ENCODE peak calls at places on chromosomes 16 and 17, in nine cellular contexts. M is mesothelial cell of epicardium; K is A549; C is CD8-positive, alpha-beta T cell; H is adrenal gland; A is fibroblast of villous mesenchyme; L is suprapubic skin; N is right atrium auricular region; V is fibroblast of lung. E is an unnamed sample.

GRCh38 chr16:19143241-19143640 is 24.8 kb upstream of the SYT17 start:
- DNase-seq in V (peak; percentile 13), M (no peak), A (no peak), N (no peak), C (no peak), H (no peak), K (no peak), L (no peak), E (no peak)

GRCh38 chr17:71011389-71011788 is 842.1 kb downstream of the KCNJ2 start:
- DNase-seq in L (no peak), H (no peak), M (no peak), V (no peak), C (no peak), N (no peak), K (no peak), A (no peak), E (no peak)

GRCh38 chr17:77287432-77288068 is 146.8 kb downstream of the SEC14L1 start:
- DNase-seq in K (peak; percentile 85), A (peak; percentile 98), N (peak; percentile 72), H (peak; percentile 94), L (no peak), V (peak; percentile 96), M (no peak), C (no peak), E (no peak)

GRCh38 chr17:39699818-39700147 is at the start of gene ERBB2:
- DNase-seq in C (no peak), L (no peak), N (peak; percentile 85), K (peak; percentile 93), M (peak; percentile 75), H (no peak), V (peak; percentile 87), A (peak; percentile 74), E (no peak)

GRCh38 chr17:82114447-82114846 is 16.4 kb upstream of the FASN start:
- DNase-seq in V (no peak), H (no peak), M (no peak), L (no peak), C (no peak), A (no peak), N (no peak), K (no peak), E (no peak)

GRCh38 chr17:72515291-72516065 is 394.7 kb downstream of the SOX9 start:
- DNase-seq in K (no peak), N (no peak), C (no peak), H (no peak), A (peak; percentile 34), M (no peak), V (peak; percentile 87), L (no peak), E (peak; percentile 35)

GRCh38 chr16:57800213-57801097 is 1.8 kb downstream of the KIFC3 start:
- DNase-seq in L (no peak), A (peak; percentile 51), K (no peak), M (no peak), H (no peak), V (no peak), N (no peak), C (no peak), E (no peak)

GRCh38 chr17:4219241-4219640 is 44.5 kb downstream of the ANKFY1 start:
- DNase-seq in L (no peak), K (no peak), V (no peak), A (no peak), H (no peak), N (no peak), M (no peak), C (no peak), E (no peak)

GRCh38 chr16:65312071-65312470 is 190.2 kb upstream of the CDH11 start:
- DNase-seq in N (no peak), K (no peak), M (no peak), A (no peak), H (no peak), C (no peak), V (peak; percentile 75), L (no peak), E (no peak)

GRCh38 chr17:37802712-37803416 is 58.0 kb upstream of the HNF1B start:
- DNase-seq in H (peak; percentile 54), K (no peak), L (no peak), M (no peak), N (no peak), V (peak; percentile 85), C (no peak), A (peak; percentile 54), E (no peak)

GRCh38 chr17:82941021-82942001 is 101.5 kb upstream of the ZNF750 start:
- DNase-seq in A (no peak), V (no peak), H (no peak), K (no peak), L (no peak), C (no peak), N (no peak), M (no peak), E (no peak)

GRCh38 chr17:19022747-19023146 is 18.2 kb upstream of the FAM83G start:
- DNase-seq in A (no peak), M (no peak), N (no peak), C (no peak), H (no peak), V (no peak), K (no peak), L (no peak), E (no peak)
- TF ChIP-seq CTCF in A (no peak), M (no peak), N (no peak), C (no peak), H (no peak), V (no peak), K (no peak), L (no peak), E (no peak)

DNA sequence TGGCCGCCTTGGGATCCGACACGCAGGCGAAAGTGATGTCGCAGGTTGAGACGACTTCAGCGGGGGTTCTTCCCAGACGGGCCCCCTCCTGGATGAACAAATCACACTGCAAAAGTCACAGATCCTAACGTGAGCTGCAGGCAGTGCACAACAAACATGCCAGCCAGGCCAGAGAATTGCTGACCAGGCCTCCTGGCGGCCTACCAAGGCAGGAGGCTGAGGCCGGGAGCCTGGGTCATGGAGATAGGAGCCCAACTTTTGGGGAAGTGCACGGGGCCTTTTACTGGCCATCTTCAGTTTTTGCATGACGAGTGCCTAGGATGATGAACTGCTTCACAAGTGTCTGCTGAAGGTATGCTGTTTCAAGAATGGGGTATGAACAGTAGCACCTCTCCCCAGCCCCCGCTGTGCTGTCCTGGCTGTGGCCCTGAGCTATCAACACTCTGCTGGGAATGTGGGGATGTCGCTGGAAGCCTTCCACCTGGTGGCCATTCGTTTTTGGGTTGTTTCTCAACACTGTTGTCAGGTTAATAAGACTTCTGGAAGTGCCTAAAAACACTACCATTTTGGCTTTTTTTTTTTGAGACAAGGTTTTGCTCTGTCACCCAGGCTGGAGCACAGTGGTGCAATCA is 12.2 kb upstream of the ROGDI start:
- DNase-seq in C (no peak), V (no peak), L (no peak), N (no peak), A (peak; percentile 32), M (no peak), K (no peak), H (no peak), E (no peak)
- TF ChIP-seq CTCF in C (no peak), V (no peak), L (no peak), N (no peak), A (peak; percentile 17), M (no peak), K (no peak), H (peak; percentile 38), E (no peak)

GRCh38 chr17:28712037-28712704 is 483 bp upstream of the PROCA1 start:
- DNase-seq in L (peak; percentile 78), A (no peak), C (peak; percentile 45), V (no peak), M (no peak), N (no peak), K (no peak), H (no peak), E (peak; percentile 85)
- TF ChIP-seq CTCF in L (no peak), A (no peak), C (no peak), V (no peak), M (no peak), N (no peak), K (no peak), H (no peak), E (peak; percentile 12)

GRCh38 chr17:746181-746580 is 5.9 kb downstream of the GEMIN4 start:
- DNase-seq in A (no peak), K (no peak), M (no peak), V (no peak), N (no peak), C (no peak), L (no peak), H (no peak), E (no peak)
- TF ChIP-seq CTCF in A (no peak), K (no peak), M (no peak), V (no peak), N (no peak), C (no peak), L (no peak), H (no peak), E (no peak)

GRCh38 chr16:30637952-30638351 is 12.8 kb upstream of the PRR14 start:
- DNase-seq in L (no peak), V (peak; percentile 32), M (no peak), N (no peak), H (no peak), C (no peak), A (peak; percentile 53), K (peak; percentile 42), E (no peak)
- TF ChIP-seq CTCF in L (peak; percentile 28), V (peak; percentile 62), M (no peak), N (no peak), H (no peak), C (peak; percentile 36), A (peak; percentile 58), K (peak; percentile 57), E (peak; percentile 54)

DNA sequence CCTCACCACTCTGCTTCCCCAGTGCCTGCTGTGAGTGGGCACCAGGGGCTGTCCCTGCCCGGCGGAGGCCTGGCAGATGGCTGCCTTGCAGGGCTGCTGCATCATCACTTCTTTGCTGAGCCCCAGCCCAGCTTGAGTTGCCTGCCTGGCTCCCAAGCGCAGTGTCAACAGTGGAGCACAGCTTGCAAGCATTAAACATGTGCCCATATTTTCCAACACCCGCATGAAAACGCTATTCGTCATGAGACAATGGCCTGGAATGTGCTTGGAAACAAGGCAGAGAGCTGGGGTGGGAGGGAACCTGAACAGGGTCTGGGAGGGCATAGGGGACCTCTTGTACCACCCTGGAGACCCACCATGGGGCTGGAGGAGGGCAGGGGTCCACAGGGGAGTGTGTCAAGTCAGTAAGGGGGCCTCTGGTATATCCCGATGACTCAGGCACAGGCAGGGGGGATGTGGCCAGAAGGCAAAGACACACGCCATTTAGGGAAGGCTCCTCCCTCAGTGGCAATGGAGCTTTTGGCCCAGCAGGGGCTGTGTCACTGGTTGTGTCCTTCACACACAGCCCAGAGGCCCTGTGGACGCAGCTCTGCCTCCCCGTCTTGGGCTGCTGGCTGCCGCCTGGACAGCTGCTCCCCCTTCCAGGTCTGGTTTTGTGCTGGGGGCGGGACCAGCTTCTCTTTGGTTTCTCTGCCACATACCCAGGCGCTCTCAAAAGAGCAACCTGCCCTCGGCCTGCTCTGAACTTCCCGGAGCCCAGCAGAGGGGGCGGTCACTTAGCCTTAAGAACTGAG is 17.4 kb upstream of the MTSS2 start:
- DNase-seq in V (peak; percentile 93), K (peak; percentile 40), N (peak; percentile 83), L (no peak), A (peak; percentile 86), C (no peak), H (peak; percentile 92), M (no peak), E (no peak)
- TF ChIP-seq CTCF in V (peak; percentile 57), K (no peak), N (no peak), L (peak; percentile 54), A (peak; percentile 43), C (no peak), H (peak; percentile 73), M (peak; percentile 52), E (no peak)